ENCODE peak calls at places on chromosomes 13 and 19, in eight cellular contexts. One of them, this sample, is unnamed.

GRCh38 chr19:50276370-50277063 is 52.7 kb downstream of the KCNC3 start:
- DNase-seq in uterus: no peak
- DNase-seq in keratinocyte: no peak
- DNase-seq in HFFc6: no peak
- DNase-seq in CD4-positive, alpha-beta T cell: no peak
- DNase-seq in AG10803: no peak
- DNase-seq in OCI-LY7: no peak
- DNase-seq in osteocyte: no peak
- DNase-seq in this sample: no peak

GRCh38 chr13:79692846-79693245 is 211.9 kb downstream of the NDFIP2 start:
- DNase-seq in osteocyte: no peak
- DNase-seq in CD4-positive, alpha-beta T cell: no peak
- DNase-seq in OCI-LY7: no peak
- DNase-seq in HFFc6: no peak
- DNase-seq in uterus: no peak
- DNase-seq in AG10803: peak; percentile 91
- DNase-seq in keratinocyte: no peak
- DNase-seq in this sample: no peak

GRCh38 chr13:98476538-98476966 is 100.4 kb downstream of the STK24 start:
- DNase-seq in uterus: peak; percentile 50
- DNase-seq in osteocyte: no peak
- DNase-seq in HFFc6: peak; percentile 93
- DNase-seq in AG10803: peak; percentile 95
- DNase-seq in keratinocyte: peak; percentile 66
- DNase-seq in OCI-LY7: peak; percentile 61
- DNase-seq in CD4-positive, alpha-beta T cell: peak; percentile 83
- DNase-seq in this sample: peak; percentile 67

GRCh38 chr13:30829788-30830637 is 76.1 kb upstream of the MEDAG start:
- DNase-seq in osteocyte: no peak
- DNase-seq in keratinocyte: no peak
- DNase-seq in CD4-positive, alpha-beta T cell: no peak
- DNase-seq in AG10803: no peak
- DNase-seq in OCI-LY7: no peak
- DNase-seq in HFFc6: no peak
- DNase-seq in uterus: no peak
- DNase-seq in this sample: no peak

GRCh38 chr13:99829593-99830239 is 141.9 kb downstream of the ZIC5 start:
- DNase-seq in HFFc6: no peak
- DNase-seq in AG10803: no peak
- DNase-seq in OCI-LY7: no peak
- DNase-seq in osteocyte: no peak
- DNase-seq in uterus: no peak
- DNase-seq in keratinocyte: no peak
- DNase-seq in CD4-positive, alpha-beta T cell: no peak
- DNase-seq in this sample: no peak

GRCh38 chr19:4103073-4103418 is 20.9 kb downstream of the MAP2K2 start:
- DNase-seq in osteocyte: no peak
- DNase-seq in keratinocyte: no peak
- DNase-seq in uterus: no peak
- DNase-seq in CD4-positive, alpha-beta T cell: no peak
- DNase-seq in HFFc6: no peak
- DNase-seq in OCI-LY7: no peak
- DNase-seq in AG10803: peak; percentile 26
- DNase-seq in this sample: no peak

GRCh38 chr13:44232729-44233128 is 140.9 kb upstream of the SERP2 start:
- DNase-seq in OCI-LY7: no peak
- DNase-seq in CD4-positive, alpha-beta T cell: no peak
- DNase-seq in uterus: no peak
- DNase-seq in AG10803: no peak
- DNase-seq in keratinocyte: no peak
- DNase-seq in HFFc6: no peak
- DNase-seq in osteocyte: no peak
- DNase-seq in this sample: no peak

GRCh38 chr19:28169168-28169862 is 1043.6 kb downstream of the UQCRFS1 start:
- DNase-seq in osteocyte: no peak
- DNase-seq in OCI-LY7: no peak
- DNase-seq in uterus: no peak
- DNase-seq in AG10803: no peak
- DNase-seq in CD4-positive, alpha-beta T cell: no peak
- DNase-seq in HFFc6: no peak
- DNase-seq in keratinocyte: no peak
- DNase-seq in this sample: no peak

GRCh38 chr19:47819841-47820244 is 1.9 kb upstream of the CRX start:
- DNase-seq in uterus: no peak
- DNase-seq in osteocyte: no peak
- DNase-seq in HFFc6: no peak
- DNase-seq in CD4-positive, alpha-beta T cell: no peak
- DNase-seq in AG10803: no peak
- DNase-seq in OCI-LY7: peak; percentile 12
- DNase-seq in keratinocyte: no peak
- DNase-seq in this sample: no peak

GRCh38 chr19:10226376-10227214 is 4.5 kb downstream of the S1PR2 start:
- DNase-seq in uterus: peak; percentile 92
- DNase-seq in keratinocyte: no peak
- DNase-seq in OCI-LY7: no peak
- DNase-seq in osteocyte: peak; percentile 86
- DNase-seq in CD4-positive, alpha-beta T cell: no peak
- DNase-seq in AG10803: peak; percentile 92
- DNase-seq in HFFc6: peak; percentile 74
- DNase-seq in this sample: no peak

GRCh38 chr13:60051754-60052153 is 112.0 kb downstream of the DIAPH3 start:
- DNase-seq in AG10803: no peak
- DNase-seq in osteocyte: no peak
- DNase-seq in uterus: no peak
- DNase-seq in HFFc6: no peak
- DNase-seq in OCI-LY7: no peak
- DNase-seq in CD4-positive, alpha-beta T cell: no peak
- DNase-seq in keratinocyte: no peak
- DNase-seq in this sample: no peak

GRCh38 chr19:55383789-55384575 is at the start of gene TMEM238:
- DNase-seq in CD4-positive, alpha-beta T cell: peak; percentile 50
- DNase-seq in OCI-LY7: peak; percentile 87
- DNase-seq in osteocyte: no peak
- DNase-seq in keratinocyte: no peak
- DNase-seq in uterus: peak; percentile 47
- DNase-seq in AG10803: peak; percentile 62
- DNase-seq in HFFc6: peak; percentile 60
- DNase-seq in this sample: no peak

GRCh38 chr13:28530729-28531194 is 35.8 kb upstream of the FLT1 start:
- DNase-seq in CD4-positive, alpha-beta T cell: no peak
- DNase-seq in keratinocyte: no peak
- DNase-seq in OCI-LY7: no peak
- DNase-seq in AG10803: peak; percentile 43
- DNase-seq in osteocyte: no peak
- DNase-seq in HFFc6: peak; percentile 50
- DNase-seq in uterus: no peak
- DNase-seq in this sample: no peak

GRCh38 chr13:64801768-64802167 is 2428.4 kb downstream of the PCDH9 start:
- DNase-seq in osteocyte: no peak
- DNase-seq in HFFc6: no peak
- DNase-seq in uterus: no peak
- DNase-seq in OCI-LY7: no peak
- DNase-seq in CD4-positive, alpha-beta T cell: no peak
- DNase-seq in AG10803: no peak
- DNase-seq in keratinocyte: no peak
- DNase-seq in this sample: no peak

DNA sequence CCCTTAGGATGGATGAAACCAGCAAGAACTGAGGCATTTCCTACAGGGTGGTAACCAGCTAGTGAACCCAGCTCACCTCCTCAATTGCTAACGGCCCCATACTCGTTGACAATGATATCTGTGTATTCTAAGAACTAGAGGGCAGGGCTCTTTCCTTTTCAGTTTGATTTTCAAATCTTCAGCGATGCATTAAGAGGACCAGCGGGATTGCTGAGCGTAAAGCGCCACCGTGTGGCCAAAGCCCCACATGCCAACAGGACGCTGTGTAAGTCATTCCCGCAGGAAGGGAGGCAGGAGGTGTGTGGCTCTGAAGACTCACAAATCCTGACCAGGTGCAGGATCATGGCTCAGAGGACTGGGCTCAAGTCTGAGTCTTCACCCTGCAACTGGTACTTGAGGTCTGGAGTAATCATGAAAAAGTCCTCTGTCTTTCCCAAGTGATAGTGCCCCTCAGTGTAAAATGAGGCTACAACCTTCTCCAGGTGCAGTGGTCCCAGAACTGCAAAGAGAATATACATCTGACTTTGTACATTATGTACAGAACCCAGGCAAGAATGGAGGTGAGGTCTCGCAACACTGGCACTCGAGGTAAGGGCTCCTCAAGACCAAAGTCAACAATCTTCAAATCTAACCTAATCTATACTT is 40.9 kb downstream of the C13orf42 start:
- DNase-seq in OCI-LY7: peak; percentile 88
- DNase-seq in osteocyte: peak; percentile 91
- DNase-seq in uterus: peak; percentile 83
- DNase-seq in CD4-positive, alpha-beta T cell: peak; percentile 66
- DNase-seq in keratinocyte: peak; percentile 41
- DNase-seq in AG10803: peak; percentile 70
- DNase-seq in HFFc6: peak; percentile 61
- DNase-seq in this sample: peak; percentile 60
- TF ChIP-seq CTCF in OCI-LY7: peak; percentile 98
- TF ChIP-seq CTCF in osteocyte: peak; percentile 94
- TF ChIP-seq CTCF in uterus: peak; percentile 92
- TF ChIP-seq CTCF in CD4-positive, alpha-beta T cell: peak; percentile 93
- TF ChIP-seq CTCF in keratinocyte: peak; percentile 93
- TF ChIP-seq CTCF in AG10803: peak; percentile 98
- TF ChIP-seq CTCF in HFFc6: peak; percentile 98
- TF ChIP-seq CTCF in this sample: peak; percentile 88

GRCh38 chr19:40217027-40217810 is 965 bp downstream of the TTC9B start:
- DNase-seq in AG10803: no peak
- DNase-seq in keratinocyte: no peak
- DNase-seq in HFFc6: no peak
- DNase-seq in uterus: no peak
- DNase-seq in CD4-positive, alpha-beta T cell: no peak
- DNase-seq in osteocyte: no peak
- DNase-seq in OCI-LY7: peak; percentile 28
- DNase-seq in this sample: no peak
- TF ChIP-seq CTCF in AG10803: peak; percentile 7
- TF ChIP-seq CTCF in keratinocyte: peak; percentile 77
- TF ChIP-seq CTCF in HFFc6: peak; percentile 73
- TF ChIP-seq CTCF in uterus: no peak
- TF ChIP-seq CTCF in CD4-positive, alpha-beta T cell: no peak
- TF ChIP-seq CTCF in osteocyte: peak; percentile 42
- TF ChIP-seq CTCF in OCI-LY7: peak; percentile 71
- TF ChIP-seq CTCF in this sample: peak; percentile 26

GRCh38 chr13:26133286-26133685 is 81.5 kb upstream of the SHISA2 start:
- DNase-seq in OCI-LY7: no peak
- DNase-seq in osteocyte: no peak
- DNase-seq in CD4-positive, alpha-beta T cell: no peak
- DNase-seq in AG10803: no peak
- DNase-seq in HFFc6: no peak
- DNase-seq in keratinocyte: no peak
- DNase-seq in uterus: no peak
- DNase-seq in this sample: no peak

GRCh38 chr13:26132756-26133155 is 80.9 kb upstream of the SHISA2 start:
- DNase-seq in uterus: no peak
- DNase-seq in HFFc6: peak; percentile 41
- DNase-seq in keratinocyte: no peak
- DNase-seq in OCI-LY7: no peak
- DNase-seq in CD4-positive, alpha-beta T cell: no peak
- DNase-seq in AG10803: peak; percentile 6
- DNase-seq in osteocyte: no peak
- DNase-seq in this sample: peak; percentile 3

GRCh38 chr13:26128676-26129075 is 76.9 kb upstream of the SHISA2 start:
- DNase-seq in CD4-positive, alpha-beta T cell: no peak
- DNase-seq in AG10803: no peak
- DNase-seq in osteocyte: no peak
- DNase-seq in HFFc6: no peak
- DNase-seq in OCI-LY7: no peak
- DNase-seq in uterus: no peak
- DNase-seq in keratinocyte: no peak
- DNase-seq in this sample: no peak

DNA sequence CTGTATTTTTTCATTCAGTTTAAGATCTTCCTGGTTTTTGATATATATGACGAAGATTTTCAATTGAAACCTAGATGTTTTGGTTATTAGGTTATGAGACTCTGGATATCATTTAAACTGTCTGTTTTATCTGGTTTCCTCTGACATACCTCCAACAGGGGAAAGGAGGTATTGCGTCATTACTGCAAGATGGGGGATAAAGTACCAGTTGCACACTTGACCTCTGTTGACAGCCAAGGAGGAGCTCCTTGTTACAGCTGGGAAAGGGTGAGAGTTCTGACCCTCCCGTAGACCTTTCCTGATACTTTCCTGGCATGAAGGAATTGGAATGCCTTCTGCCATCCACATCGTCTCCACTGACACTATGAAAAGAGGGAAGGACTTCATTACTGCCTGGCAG is 82.0 kb upstream of the SHISA2 start:
- DNase-seq in CD4-positive, alpha-beta T cell: no peak
- DNase-seq in uterus: no peak
- DNase-seq in keratinocyte: no peak
- DNase-seq in osteocyte: no peak
- DNase-seq in AG10803: no peak
- DNase-seq in OCI-LY7: no peak
- DNase-seq in HFFc6: no peak
- DNase-seq in this sample: no peak
- TF ChIP-seq CTCF in CD4-positive, alpha-beta T cell: no peak
- TF ChIP-seq CTCF in uterus: no peak
- TF ChIP-seq CTCF in keratinocyte: no peak
- TF ChIP-seq CTCF in osteocyte: no peak
- TF ChIP-seq CTCF in AG10803: no peak
- TF ChIP-seq CTCF in OCI-LY7: peak; percentile 23
- TF ChIP-seq CTCF in HFFc6: no peak
- TF ChIP-seq CTCF in this sample: no peak

DNA sequence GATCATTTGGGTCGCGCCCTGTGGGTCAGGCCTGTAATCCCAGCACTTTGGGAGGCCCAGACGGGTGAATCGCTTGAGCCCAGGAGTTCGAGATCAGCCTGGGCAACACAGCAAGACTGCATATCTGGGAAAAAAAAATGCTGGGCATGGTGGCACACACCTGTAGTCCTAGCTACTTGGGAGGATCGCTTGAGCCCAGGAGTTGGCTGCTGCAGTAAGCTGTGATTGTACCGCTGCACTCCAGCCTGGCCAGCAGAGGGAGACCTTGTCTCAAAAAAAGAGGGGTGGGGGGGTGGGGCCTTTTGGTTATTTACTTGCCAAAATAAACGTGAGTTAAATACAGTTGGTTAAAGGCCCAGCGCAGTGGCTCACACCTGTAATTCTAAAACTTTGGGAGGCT is 9.8 kb upstream of the ZNF544 start:
- DNase-seq in AG10803: no peak
- DNase-seq in keratinocyte: no peak
- DNase-seq in uterus: no peak
- DNase-seq in CD4-positive, alpha-beta T cell: peak; percentile 30
- DNase-seq in HFFc6: no peak
- DNase-seq in osteocyte: no peak
- DNase-seq in OCI-LY7: peak; percentile 54
- DNase-seq in this sample: no peak
- TF ChIP-seq CTCF in AG10803: no peak
- TF ChIP-seq CTCF in keratinocyte: peak; percentile 35
- TF ChIP-seq CTCF in uterus: no peak
- TF ChIP-seq CTCF in CD4-positive, alpha-beta T cell: no peak
- TF ChIP-seq CTCF in HFFc6: peak; percentile 70
- TF ChIP-seq CTCF in osteocyte: peak; percentile 6
- TF ChIP-seq CTCF in OCI-LY7: peak; percentile 67
- TF ChIP-seq CTCF in this sample: no peak

GRCh38 chr19:18202759-18203407 is 959 bp downstream of the RAB3A start:
- DNase-seq in AG10803: no peak
- DNase-seq in uterus: peak; percentile 46
- DNase-seq in OCI-LY7: peak; percentile 70
- DNase-seq in HFFc6: no peak
- DNase-seq in keratinocyte: no peak
- DNase-seq in osteocyte: no peak
- DNase-seq in CD4-positive, alpha-beta T cell: no peak
- DNase-seq in this sample: no peak
- TF ChIP-seq CTCF in AG10803: peak; percentile 28
- TF ChIP-seq CTCF in uterus: peak; percentile 42
- TF ChIP-seq CTCF in OCI-LY7: peak; percentile 73
- TF ChIP-seq CTCF in HFFc6: peak; percentile 59
- TF ChIP-seq CTCF in keratinocyte: peak; percentile 43
- TF ChIP-seq CTCF in osteocyte: peak; percentile 25
- TF ChIP-seq CTCF in CD4-positive, alpha-beta T cell: peak; percentile 53
- TF ChIP-seq CTCF in this sample: peak; percentile 60